ENCODE peak calls at places on chromosomes 6 and 20, in four cellular contexts. J, H, B and F are unnamed samples. For H3K4me1, the result is how much of the 10 kb centered on the place peaks cover.

GRCh38 chr6:152170702-152171667 is 363.5 kb downstream of the ESR1 start:
- DNase-seq in H (no peak), J (no peak), B (no peak), F (peak)

GRCh38 chr6:134482585-134483346 is 164.9 kb upstream of the SGK1 start:
- DNase-seq in J (no peak), B (no peak), H (no peak), F (no peak)

GRCh38 chr20:43541214-43541613 is 17.6 kb upstream of the SGK2 start:
- DNase-seq in H (no peak), J (peak), B (no peak), F (no peak)

GRCh38 chr6:133169901-133170300 is 71.3 kb upstream of the EYA4 start:
- DNase-seq in B (no peak), H (no peak), J (no peak), F (no peak)

GRCh38 chr20:41149679-41150131 is 12.4 kb downstream of the PLCG1 start:
- DNase-seq in H (peak), J (peak), B (no peak), F (peak)

GRCh38 chr6:100549406-100550167 is 84.9 kb upstream of the SIM1 start:
- DNase-seq in H (no peak), J (peak), B (no peak), F (no peak)

GRCh38 chr20:9590189-9590588 is 75.8 kb downstream of the LAMP5 start:
- DNase-seq in H (no peak), B (no peak), J (peak), F (no peak)

GRCh38 chr6:102387351-102388033 is 994.0 kb downstream of the GRIK2 start:
- DNase-seq in J (peak), B (no peak), H (no peak), F (no peak)

GRCh38 chr20:8414611-8415274 is 282.7 kb downstream of the PLCB1 start:
- DNase-seq in B (no peak), H (peak), J (peak), F (no peak)

GRCh38 chr6:4350571-4351505 is 215.5 kb upstream of the ECI2 start:
- DNase-seq in J (no peak), H (no peak), B (no peak), F (no peak)

GRCh38 chr6:89690944-89691324 is 52.4 kb upstream of the LYRM2 start:
- DNase-seq in J (no peak), B (no peak), H (no peak), F (no peak)

GRCh38 chr6:92364948-92365386 is 1054.4 kb downstream of the EPHA7 start:
- DNase-seq in H (no peak), B (no peak), J (no peak), F (peak)

GRCh38 chr20:40688129-40689099 is 622 bp downstream of the MAFB start:
- DNase-seq in H (no peak), B (no peak), J (no peak), F (no peak)

GRCh38 chr6:50278663-50279062 is 228.9 kb upstream of the DEFB112 start:
- DNase-seq in J (no peak), B (no peak), H (no peak), F (no peak)

GRCh38 chr6:27766405-27766804 is 145.8 kb downstream of the OR2B2 start:
- DNase-seq in H (no peak), J (no peak), B (no peak), F (no peak)

GRCh38 chr6:12890171-12890790 is 173.7 kb downstream of the PHACTR1 start:
- DNase-seq in B (peak), H (peak), J (peak), F (no peak)

GRCh38 chr6:17280552-17281090 is 540 bp upstream of the RBM24 start:
- DNase-seq in J (no peak), B (no peak), H (no peak), F (peak)

GRCh38 chr20:36439040-36439730 is 102.1 kb upstream of the MYL9 start:
- DNase-seq in J (peak), H (peak), B (peak), F (peak)

GRCh38 chr20:38123021-38123587 is 42.0 kb downstream of the TGM2 start:
- DNase-seq in B (no peak), J (no peak), H (no peak), F (peak)

DNA sequence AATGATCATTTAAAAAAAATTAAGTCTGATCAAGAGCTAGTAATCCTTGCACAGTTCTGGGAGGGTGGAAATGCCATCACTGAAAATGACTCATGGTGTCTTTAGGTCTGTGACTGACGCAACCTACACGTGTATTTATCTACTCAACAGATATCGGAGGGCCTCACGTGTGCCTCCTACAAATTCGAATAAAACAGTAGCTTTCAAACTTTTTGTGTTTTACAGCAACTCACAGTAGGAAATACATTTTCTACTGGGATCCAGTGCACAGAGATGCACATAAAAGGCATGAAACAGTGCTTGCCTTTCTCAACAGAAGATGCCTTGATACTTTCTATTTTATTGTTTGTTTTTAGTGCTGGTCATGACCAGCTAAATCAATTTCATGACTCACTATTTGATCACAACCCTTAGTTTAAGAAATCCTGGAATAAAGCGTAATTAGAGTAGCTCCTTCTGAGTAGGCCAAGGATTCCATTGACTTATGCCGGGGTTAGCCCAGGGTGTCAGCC is 210.0 kb upstream of the SNX9 start:
- DNase-seq in B (no peak), J (peak), H (peak), F (peak)
- TF ChIP-seq EZH2phosphoT487 in B (no peak), J (no peak), H (no peak), F (no peak)

GRCh38 chr6:62298745-62299392 is 12.8 kb upstream of the KHDRBS2 start:
- DNase-seq in B (peak), J (no peak), H (no peak), F (no peak)
- H3K4me1 ChIP-seq in B (under half), J (under half), H (under half), F (under half)

DNA sequence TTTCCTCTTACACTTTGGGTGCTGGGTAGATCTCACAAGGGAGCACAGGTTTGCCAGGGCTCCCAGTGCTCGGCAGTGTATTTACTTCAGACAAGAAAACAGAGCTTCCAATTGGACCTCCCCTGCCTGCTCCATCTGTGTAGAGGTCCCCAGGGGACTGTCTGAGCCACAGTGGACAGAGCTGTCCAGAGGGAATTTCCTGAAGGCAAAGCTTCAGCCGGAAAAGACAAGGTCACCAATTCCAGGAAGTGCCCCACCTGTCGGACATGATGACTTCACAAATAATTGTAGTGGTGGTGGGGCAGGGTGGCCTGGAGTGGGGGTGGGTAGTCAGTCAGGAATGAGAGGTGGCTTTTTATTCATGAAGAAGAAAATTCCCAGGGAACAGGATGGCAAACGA is 18.6 kb downstream of the ADGRF5 start:
- DNase-seq in B (no peak), J (no peak), H (no peak), F (no peak)
- TF ChIP-seq EZH2phosphoT487 in B (no peak), J (no peak), H (no peak), F (no peak)

DNA sequence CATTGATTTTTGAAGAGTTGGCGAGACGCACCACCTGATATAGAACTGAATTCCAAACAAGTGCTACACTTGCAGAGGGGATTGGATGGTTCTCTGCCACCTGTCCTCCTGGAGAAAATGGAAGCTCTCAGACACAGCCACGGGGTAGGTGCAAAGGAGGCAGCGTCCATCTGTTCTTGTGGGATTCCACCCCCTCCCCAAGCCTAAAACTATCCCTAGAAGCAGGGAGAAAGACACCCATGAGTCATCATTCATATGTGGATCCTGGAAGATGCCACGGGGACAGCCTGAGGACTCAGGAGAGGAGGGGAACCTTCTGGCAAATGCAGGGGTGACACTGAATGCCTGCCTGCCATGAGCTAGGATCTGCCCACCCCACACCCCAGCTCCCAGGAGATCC is 171.3 kb upstream of the CST7 start:
- DNase-seq in H (no peak), B (no peak), J (no peak), F (no peak)
- H3K4me1 ChIP-seq in H (under half), B (under half), J (under half), F (under half)

GRCh38 chr20:1002682-1003561 is 811 bp upstream of the RSPO4 start:
- DNase-seq in B (no peak), H (no peak), J (no peak), F (no peak)
- TF ChIP-seq EZH2phosphoT487 in B (no peak), H (no peak), J (no peak), F (no peak)